ENCODE peak calls at places on chromosomes 7 and 10, in eight cellular contexts. E is left cardiac atrium, B is chondrocyte, P is A172, Y is endothelial cell of umbilical vein, Q is Caco-2, G is HFFc6, I is Panc1. L is an unnamed sample.

GRCh38 chr10:77420942-77421523 is 216.6 kb downstream of the KCNMA1 start:
- DNase-seq in E (no peak), B (no peak), P (no peak), Y (no peak), Q (no peak), G (no peak), I (no peak), L (no peak)

GRCh38 chr10:59905066-59905734 is 1.2 kb downstream of the CCDC6 start:
- DNase-seq in E (peak), B (no peak), P (peak), Y (peak), Q (peak), G (no peak), I (no peak), L (peak)

GRCh38 chr7:136617176-136617575 is 251.3 kb upstream of the CHRM2 start:
- DNase-seq in E (no peak), B (no peak), P (no peak), Y (no peak), Q (no peak), G (no peak), I (no peak), L (no peak)

GRCh38 chr7:22302951-22303423 is 54.0 kb downstream of the RAPGEF5 start:
- DNase-seq in E (no peak), B (no peak), P (no peak), Y (no peak), Q (no peak), G (no peak), I (no peak), L (no peak)

GRCh38 chr10:103949728-103950127 is 17.2 kb upstream of the SLK start:
- DNase-seq in E (no peak), B (no peak), P (no peak), Y (no peak), Q (no peak), G (no peak), I (no peak), L (no peak)

GRCh38 chr7:47804767-47805545 is 143.3 kb downstream of the PKD1L1 start:
- DNase-seq in E (no peak), B (no peak), P (peak), Y (peak), Q (no peak), G (no peak), I (no peak), L (no peak)

GRCh38 chr10:94343159-94343558 is 19.6 kb downstream of the NOC3L start:
- DNase-seq in E (no peak), B (no peak), P (no peak), Y (no peak), Q (no peak), G (no peak), I (no peak), L (no peak)

GRCh38 chr10:102815790-102816549 is 21.2 kb downstream of the CYP17A1 start:
- DNase-seq in E (peak), B (no peak), P (peak), Y (peak), Q (no peak), G (peak), I (no peak), L (peak)

GRCh38 chr7:98281757-98282652 is 519 bp downstream of the BRI3 start:
- DNase-seq in E (no peak), B (peak), P (no peak), Y (peak), Q (no peak), G (no peak), I (no peak), L (peak)